ENCODE peak calls at places on chromosomes 5 and 9, in four cellular contexts. B is HCT116, C is K562, R is GM12878. N is an unnamed sample.

GRCh38 chr9:118630931-118631595 is 738.2 kb downstream of the BRINP1 start:
- DNase-seq in B (no peak), C (no peak), R (no peak), N (no peak)

GRCh38 chr9:126860757-126861466 is 473 bp downstream of the ZBTB34 start:
- DNase-seq in B (no peak), C (no peak), R (no peak), N (peak; percentile 51)

GRCh38 chr9:7079051-7079450 is 321.3 kb downstream of the KDM4C start:
- DNase-seq in B (no peak), C (no peak), R (no peak), N (no peak)

GRCh38 chr9:110141118-110141797 is 66.7 kb downstream of the C9orf152 start:
- DNase-seq in B (no peak), C (no peak), R (no peak), N (no peak)

GRCh38 chr9:78236511-78236950 is 656 bp downstream of the CEP78 start:
- DNase-seq in B (no peak), C (no peak), R (no peak), N (peak; percentile 15)

GRCh38 chr5:153504726-153505125 is 14.3 kb downstream of the GRIA1 start:
- DNase-seq in B (no peak), C (no peak), R (no peak), N (no peak)

GRCh38 chr9:13816837-13817236 is 497.1 kb downstream of the NFIB start:
- DNase-seq in B (no peak), C (no peak), R (no peak), N (no peak)

GRCh38 chr5:135900276-135900675 is 4.6 kb upstream of the IL9 start:
- DNase-seq in B (no peak), C (no peak), R (no peak), N (no peak)

GRCh38 chr5:174751154-174751990 is 27.0 kb downstream of the MSX2 start:
- DNase-seq in B (no peak), C (no peak), R (no peak), N (peak; percentile 58)

GRCh38 chr9:4292781-4293180 is 7.1 kb downstream of the GLIS3 start:
- DNase-seq in B (no peak), C (no peak), R (no peak), N (no peak)

GRCh38 chr5:89036166-89036565 is 153.2 kb upstream of the MEF2C start:
- DNase-seq in B (no peak), C (no peak), R (no peak), N (no peak)

GRCh38 chr5:178548751-178549150 is 41.4 kb downstream of the COL23A1 start:
- DNase-seq in B (no peak), C (no peak), R (no peak), N (no peak)

GRCh38 chr5:125190232-125191051 is 444.0 kb upstream of the ZNF608 start:
- DNase-seq in B (no peak), C (no peak), R (no peak), N (peak; percentile 35)

GRCh38 chr5:149262315-149262714 is 9.3 kb upstream of the AFAP1L1 start:
- DNase-seq in B (no peak), C (no peak), R (no peak), N (no peak)

GRCh38 chr5:58381566-58381965 is 78.3 kb downstream of the PLK2 start:
- DNase-seq in B (no peak), C (no peak), R (no peak), N (no peak)

GRCh38 chr5:66972004-66972403 is 224.6 kb downstream of the CD180 start:
- DNase-seq in B (no peak), C (no peak), R (no peak), N (no peak)

GRCh38 chr5:135051872-135052271 is 17.8 kb upstream of the PITX1 start:
- DNase-seq in B (no peak), C (peak; percentile 74), R (no peak), N (no peak)

GRCh38 chr5:91049800-91050199 is 333.3 kb downstream of the ARRDC3 start:
- DNase-seq in B (no peak), C (no peak), R (no peak), N (no peak)

GRCh38 chr5:80034962-80035821 is at the start of gene THBS4:
- DNase-seq in B (no peak), C (no peak), R (no peak), N (no peak)

GRCh38 chr5:155128786-155129512 is 115.4 kb downstream of the KIF4B start:
- DNase-seq in B (no peak), C (no peak), R (no peak), N (no peak)

GRCh38 chr5:81213070-81213469 is 20.1 kb upstream of the CKMT2 start:
- DNase-seq in B (no peak), C (no peak), R (no peak), N (no peak)

GRCh38 chr5:137001026-137001569 is 498.0 kb downstream of the SPOCK1 start:
- DNase-seq in B (no peak), C (no peak), R (no peak), N (no peak)

GRCh38 chr9:93452710-93453046 is 703 bp downstream of the FAM120AOS start:
- DNase-seq in B (no peak), C (no peak), R (no peak), N (no peak)

GRCh38 chr9:6838158-6838557 is 80.4 kb downstream of the KDM4C start:
- DNase-seq in B (no peak), C (no peak), R (no peak), N (no peak)

GRCh38 chr5:140401362-140402257 is at the start of gene ANKHD1:
- DNase-seq in B (peak; percentile 100), C (peak; percentile 91), R (peak; percentile 100), N (peak; percentile 96)

GRCh38 chr9:14935099-14935710 is 25.0 kb upstream of the FREM1 start:
- DNase-seq in B (no peak), C (no peak), R (no peak), N (no peak)

GRCh38 chr9:38171926-38172325 is 102.9 kb upstream of the SHB start:
- DNase-seq in B (no peak), C (no peak), R (no peak), N (no peak)

GRCh38 chr5:68818870-68819269 is 274.9 kb upstream of the SLC30A5 start:
- DNase-seq in B (no peak), C (no peak), R (no peak), N (no peak)

GRCh38 chr9:77386187-77386586 is 208.9 kb downstream of the VPS13A start:
- DNase-seq in B (no peak), C (no peak), R (no peak), N (no peak)

GRCh38 chr9:116081437-116082110 is 72.0 kb upstream of the PAPPA start:
- DNase-seq in B (no peak), C (no peak), R (no peak), N (no peak)

GRCh38 chr5:132471006-132471907 is 19.3 kb downstream of the IRF1 start:
- DNase-seq in B (no peak), C (no peak), R (no peak), N (no peak)

DNA sequence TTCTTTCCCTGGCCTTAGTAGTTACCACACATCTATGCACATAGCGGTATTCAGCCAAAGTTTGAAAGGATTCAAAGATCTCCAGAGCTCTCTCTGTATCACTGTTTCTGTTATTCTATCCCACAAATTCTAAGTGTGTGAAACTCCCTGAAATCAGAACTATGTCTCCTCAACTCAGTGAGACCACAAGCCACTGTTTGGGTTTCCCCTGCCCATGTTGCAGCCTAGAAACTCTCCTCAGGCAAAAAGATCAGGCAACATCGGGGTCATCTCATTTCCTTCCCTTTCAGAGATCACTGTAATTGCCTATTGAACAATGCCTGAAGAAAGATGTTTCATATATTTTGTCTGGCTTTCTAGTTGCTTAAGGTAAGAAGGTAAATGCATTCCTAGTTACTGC is 135.6 kb downstream of the TMC1 start:
- DNase-seq in B (no peak), C (no peak), R (no peak), N (no peak)
- TF ChIP-seq JUND in B (no peak), C (no peak), R (no peak), N (no peak)

GRCh38 chr5:83955916-83956315 is 235.3 kb upstream of the HAPLN1 start:
- DNase-seq in B (no peak), C (no peak), R (no peak), N (no peak)
- TF ChIP-seq JUND in B (peak; percentile 24), C (no peak), R (no peak), N (no peak)

GRCh38 chr5:62614355-62614754 is 35.7 kb downstream of the LRRC70 start:
- DNase-seq in B (no peak), C (no peak), R (no peak), N (no peak)

GRCh38 chr5:62616615-62617277 is 38.1 kb downstream of the LRRC70 start:
- DNase-seq in B (no peak), C (no peak), R (no peak), N (no peak)

GRCh38 chr5:62621280-62621679 is 42.7 kb downstream of the LRRC70 start:
- DNase-seq in B (no peak), C (peak; percentile 52), R (no peak), N (no peak)

GRCh38 chr5:62617943-62618342 is 39.3 kb downstream of the LRRC70 start:
- DNase-seq in B (no peak), C (no peak), R (no peak), N (no peak)
- TF ChIP-seq JUND in B (no peak), C (no peak), R (no peak), N (no peak)

GRCh38 chr9:113612216-113612747 is 148.8 kb downstream of the RGS3 start:
- DNase-seq in B (no peak), C (no peak), R (no peak), N (no peak)

GRCh38 chr9:113608082-113608685 is 144.7 kb downstream of the RGS3 start:
- DNase-seq in B (no peak), C (no peak), R (no peak), N (no peak)

GRCh38 chr9:113611461-113612215 is 148.1 kb downstream of the RGS3 start:
- DNase-seq in B (no peak), C (no peak), R (no peak), N (no peak)

GRCh38 chr9:113612828-113613227 is 149.3 kb downstream of the RGS3 start:
- DNase-seq in B (no peak), C (no peak), R (no peak), N (no peak)

GRCh38 chr9:113609562-113610318 is 146.2 kb downstream of the RGS3 start:
- DNase-seq in B (no peak), C (no peak), R (no peak), N (no peak)
- TF ChIP-seq JUND in B (no peak), C (no peak), R (no peak), N (no peak)

DNA sequence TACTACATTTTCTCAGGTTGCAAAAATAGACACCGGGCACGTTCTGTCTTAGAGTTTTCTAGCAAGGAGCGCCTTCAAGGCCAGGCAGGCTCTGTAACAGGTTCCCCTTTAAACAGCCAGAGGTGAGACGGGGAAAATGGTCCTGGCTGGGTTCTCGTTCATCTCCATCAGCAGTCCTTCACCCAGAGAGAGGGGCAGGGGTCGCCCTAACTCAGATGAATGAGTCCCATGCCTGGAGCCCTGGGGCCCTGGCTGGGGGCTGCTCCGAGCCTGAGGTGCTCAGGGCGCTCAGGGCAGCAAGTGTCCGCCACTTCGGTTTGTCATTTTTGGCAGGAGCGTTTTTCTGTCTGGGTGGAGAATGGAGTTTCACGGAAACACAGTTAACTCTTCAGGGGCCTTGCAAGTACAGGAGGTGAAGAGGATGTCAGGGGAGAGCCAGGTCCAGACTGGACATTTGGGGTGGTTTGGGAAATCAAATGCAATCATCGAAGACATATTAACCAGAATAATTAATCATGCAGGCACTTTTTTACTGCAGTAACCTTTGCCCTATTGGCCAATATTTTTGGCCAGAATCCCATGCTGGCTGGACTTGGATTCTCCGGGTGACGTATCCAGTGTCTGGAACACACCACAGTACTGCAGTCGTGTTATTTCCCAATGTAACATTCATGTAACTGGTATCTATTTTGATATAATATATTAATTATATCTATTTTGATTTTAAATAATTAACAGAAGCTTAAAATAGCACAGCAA is 2.9 kb downstream of the NTNG2 start:
- DNase-seq in B (no peak), C (no peak), R (no peak), N (no peak)
- TF ChIP-seq JUND in B (no peak), C (no peak), R (no peak), N (no peak)

GRCh38 chr9:36149197-36149596 is 12.7 kb downstream of the GLIPR2 start:
- DNase-seq in B (no peak), C (no peak), R (no peak), N (no peak)
- TF ChIP-seq JUND in B (no peak), C (no peak), R (no peak), N (no peak)

N was measured in T47D.